ENCODE peak calls at places on chromosomes 11 and 22, in eight cellular contexts. R is ovary, U is body of pancreas, L is right lobe of liver, W is sigmoid colon, O is breast epithelium, I is gastrocnemius medialis, F is hepatocyte. G is an unnamed sample. For H3K4me1 and H3K27me3, the result is how much of the 10 kb centered on the place peaks cover.

GRCh38 chr11:133966924-133967598 is 10.3 kb upstream of the IGSF9B start:
- DNase-seq in L (no peak), W (peak), I (no peak), O (no peak), R (peak), F (no peak), U (peak), G (no peak)

GRCh38 chr11:130418756-130419155 is 9.7 kb downstream of the ADAMTS8 start:
- DNase-seq in I (no peak), L (no peak), R (no peak), U (no peak), O (no peak), F (no peak), W (no peak), G (peak)

GRCh38 chr11:16739326-16739875 is 954 bp downstream of the C11orf58 start:
- DNase-seq in F (peak), O (no peak), R (no peak), I (no peak), W (no peak), U (no peak), L (no peak), G (peak)

GRCh38 chr11:119780264-119780953 is 51.4 kb upstream of the NECTIN1 start:
- DNase-seq in L (no peak), O (no peak), I (no peak), W (no peak), U (no peak), R (no peak), F (no peak), G (no peak)

GRCh38 chr11:85767277-85767676 is 43.7 kb downstream of the SYTL2 start:
- DNase-seq in R (no peak), U (no peak), O (no peak), W (no peak), F (no peak), L (no peak), I (no peak), G (no peak)

GRCh38 chr11:101582242-101583052 is 1.4 kb downstream of the TRPC6 start:
- DNase-seq in F (peak), R (peak), U (no peak), I (no peak), O (no peak), W (no peak), L (no peak), G (peak)

GRCh38 chr22:42682113-42682851 is 33.1 kb upstream of the CYB5R3 start:
- DNase-seq in W (no peak), U (no peak), F (no peak), O (no peak), L (no peak), R (no peak), I (no peak), G (no peak)

GRCh38 chr11:15923169-15923568 is 433.2 kb downstream of the SOX6 start:
- DNase-seq in L (no peak), W (no peak), U (no peak), F (no peak), R (no peak), O (no peak), I (no peak), G (no peak)

GRCh38 chr11:92852946-92853345 is 116.5 kb upstream of the MTNR1B start:
- DNase-seq in L (no peak), U (no peak), O (no peak), W (no peak), F (no peak), R (no peak), I (no peak), G (no peak)

GRCh38 chr11:86370922-86371614 is 3.6 kb upstream of the CCDC81 start:
- DNase-seq in W (no peak), U (no peak), L (no peak), F (peak), O (no peak), I (no peak), R (no peak), G (peak)

GRCh38 chr22:31329029-31329428 is 17.1 kb downstream of the PATZ1 start:
- DNase-seq in F (no peak), W (no peak), U (no peak), R (no peak), I (no peak), O (no peak), L (no peak), G (peak)

GRCh38 chr11:122617297-122617696 is 38.2 kb upstream of the UBASH3B start:
- DNase-seq in W (no peak), R (no peak), I (no peak), O (no peak), L (no peak), F (peak), U (no peak), G (no peak)

GRCh38 chr11:100684101-100685065 is 2.7 kb upstream of the ARHGAP42 start:
- DNase-seq in I (no peak), R (no peak), W (no peak), U (no peak), O (no peak), L (no peak), F (no peak), G (peak)

GRCh38 chr11:10050561-10050960 is 243.5 kb downstream of the SBF2 start:
- DNase-seq in U (no peak), I (no peak), F (peak), O (no peak), W (no peak), R (no peak), L (no peak), G (no peak)

GRCh38 chr11:47186937-47187681 is 875 bp upstream of the PACSIN3 start:
- DNase-seq in I (peak), W (peak), F (peak), O (no peak), U (peak), L (no peak), R (peak), G (peak)

GRCh38 chr22:49740242-49740641 is 87.4 kb downstream of the BRD1 start:
- DNase-seq in F (no peak), I (no peak), W (no peak), O (peak), L (no peak), U (no peak), R (no peak), G (no peak)

GRCh38 chr22:20946080-20946986 is 20.7 kb upstream of the AIFM3 start:
- DNase-seq in W (peak), O (no peak), L (no peak), F (no peak), U (no peak), I (no peak), R (no peak), G (peak)

GRCh38 chr11:63813563-63814382 is 517 bp downstream of the SPINDOC start:
- DNase-seq in I (peak), R (peak), W (peak), F (peak), L (no peak), U (peak), O (no peak), G (peak)

GRCh38 chr11:74070713-74071506 is 62.0 kb upstream of the UCP3 start:
- DNase-seq in I (peak), R (no peak), L (no peak), U (no peak), W (no peak), F (no peak), O (no peak), G (no peak)

GRCh38 chr11:90171359-90171758 is 36.9 kb downstream of the NAALAD2 start:
- DNase-seq in O (no peak), U (no peak), L (no peak), W (no peak), F (no peak), I (no peak), R (no peak), G (no peak)

GRCh38 chr11:24779791-24780190 is 282.9 kb downstream of the LUZP2 start:
- DNase-seq in F (no peak), W (no peak), L (no peak), U (no peak), I (no peak), O (no peak), R (no peak), G (peak)

DNA sequence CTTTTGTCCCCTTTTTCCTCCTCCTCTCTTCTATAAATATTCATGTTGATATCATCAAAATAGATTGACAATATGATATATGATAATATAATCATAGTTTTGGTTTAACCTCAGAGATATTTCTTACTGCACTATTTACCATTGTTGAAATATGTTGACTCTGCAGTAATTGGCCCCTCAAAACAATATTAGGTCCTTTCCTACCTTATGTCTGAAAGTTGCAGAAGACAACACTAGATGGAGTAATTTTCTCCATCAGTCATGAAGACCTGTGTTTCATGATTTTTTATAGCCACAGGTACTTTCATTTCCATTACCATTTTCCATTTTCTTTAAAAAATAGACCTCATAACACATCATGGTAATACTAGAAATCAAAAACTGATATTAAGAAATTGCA is 284.4 kb downstream of the LUZP2 start:
- DNase-seq in F (no peak), O (no peak), I (no peak), L (no peak), U (no peak), R (no peak), W (no peak), G (no peak)
- H3K4me1 ChIP-seq in F (under half), O (under half), I (under half), L (under half), U (under half), R (under half), W (under half), G (under half)

GRCh38 chr11:49505231-49505630 is 296.8 kb upstream of the FOLH1 start:
- DNase-seq in O (no peak), R (no peak), U (no peak), I (no peak), W (no peak), F (no peak), L (no peak), G (no peak)
- H3K27me3 ChIP-seq in O (under half), R (under half), U (under half), I (under half), W (under half), F (under half), L (under half), G (under half)

DNA sequence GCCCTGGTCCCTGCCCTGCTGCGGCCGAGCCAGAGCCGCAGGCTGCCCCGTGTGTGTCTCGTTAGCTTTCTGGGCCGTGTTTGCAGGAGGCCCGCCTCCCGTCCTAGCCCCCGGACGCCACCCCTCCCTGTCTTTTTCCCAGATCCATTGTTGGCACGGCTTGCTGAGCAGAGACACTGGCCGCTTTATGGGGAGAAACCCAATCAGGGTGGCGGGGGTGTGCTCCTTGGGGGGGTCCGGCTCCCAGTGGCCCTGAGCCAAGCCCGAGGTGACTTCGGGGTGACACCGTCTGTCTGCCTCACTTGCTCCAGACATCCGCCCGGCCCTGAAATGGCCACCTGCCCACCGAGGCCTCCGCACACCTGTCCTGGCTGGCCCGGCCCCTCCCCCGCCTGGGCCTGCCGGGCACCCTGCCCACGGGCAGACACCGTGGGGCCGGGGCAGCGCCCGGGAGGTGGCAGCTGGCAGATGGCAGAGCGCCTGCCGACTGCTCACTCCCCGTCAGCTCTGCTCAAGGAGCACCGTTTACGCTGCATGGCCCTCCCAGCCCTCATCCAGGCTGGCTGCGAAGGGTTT is 43.1 kb upstream of the PPARA start:
- DNase-seq in U (peak), I (peak), F (no peak), O (peak), L (peak), W (peak), R (peak), G (no peak)
- H3K4me1 ChIP-seq in U (half or more), I (half or more), F (under half), O (half or more), L (half or more), W (half or more), R (half or more), G (half or more)

GRCh38 chr11:125128450-125128849 is 17.0 kb upstream of the TMEM218 start:
- DNase-seq in R (no peak), I (no peak), U (no peak), L (no peak), O (no peak), W (no peak), F (no peak), G (peak)
- H3K27me3 ChIP-seq in R (under half), I (under half), U (under half), L (under half), O (under half), W (under half), F (under half), G (under half)

GRCh38 chr22:30234786-30235470 is 11.6 kb downstream of the LIF start:
- DNase-seq in W (no peak), F (peak), I (no peak), U (peak), R (no peak), O (no peak), L (no peak), G (peak)

GRCh38 chr22:30235687-30236170 is 10.8 kb downstream of the LIF start:
- DNase-seq in I (no peak), U (peak), O (no peak), W (no peak), F (peak), R (no peak), L (no peak), G (peak)

GRCh38 chr22:30238661-30239420 is 7.7 kb downstream of the LIF start:
- DNase-seq in F (peak), O (no peak), I (no peak), L (no peak), W (peak), U (no peak), R (peak), G (peak)

GRCh38 chr22:30238136-30238535 is 8.4 kb downstream of the LIF start:
- DNase-seq in O (no peak), F (no peak), R (no peak), U (no peak), I (no peak), W (no peak), L (no peak), G (peak)

DNA sequence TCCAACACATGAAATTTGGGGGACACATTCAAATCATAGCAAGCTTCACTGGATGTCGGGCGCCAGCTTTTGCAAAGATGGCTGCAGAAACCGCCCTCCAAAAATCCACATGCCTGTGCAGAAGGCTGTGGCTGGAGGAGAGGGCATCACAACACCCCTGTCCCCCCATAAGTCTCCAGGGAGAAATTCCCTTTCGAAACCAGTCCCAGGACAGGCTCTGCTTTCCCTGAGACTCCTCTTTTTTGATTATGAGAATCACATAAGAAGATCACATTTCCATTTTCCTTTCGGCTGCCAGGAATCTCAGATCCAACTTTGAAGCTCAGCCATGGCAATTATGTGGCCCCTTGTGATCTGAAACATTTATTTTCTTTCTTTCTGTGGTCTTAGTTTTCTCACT is 9.7 kb downstream of the LIF start:
- DNase-seq in U (no peak), I (no peak), R (no peak), W (no peak), F (no peak), L (no peak), O (no peak), G (no peak)
- H3K4me1 ChIP-seq in U (under half), I (under half), R (under half), W (under half), F (under half), L (under half), O (under half), G (under half)

DNA sequence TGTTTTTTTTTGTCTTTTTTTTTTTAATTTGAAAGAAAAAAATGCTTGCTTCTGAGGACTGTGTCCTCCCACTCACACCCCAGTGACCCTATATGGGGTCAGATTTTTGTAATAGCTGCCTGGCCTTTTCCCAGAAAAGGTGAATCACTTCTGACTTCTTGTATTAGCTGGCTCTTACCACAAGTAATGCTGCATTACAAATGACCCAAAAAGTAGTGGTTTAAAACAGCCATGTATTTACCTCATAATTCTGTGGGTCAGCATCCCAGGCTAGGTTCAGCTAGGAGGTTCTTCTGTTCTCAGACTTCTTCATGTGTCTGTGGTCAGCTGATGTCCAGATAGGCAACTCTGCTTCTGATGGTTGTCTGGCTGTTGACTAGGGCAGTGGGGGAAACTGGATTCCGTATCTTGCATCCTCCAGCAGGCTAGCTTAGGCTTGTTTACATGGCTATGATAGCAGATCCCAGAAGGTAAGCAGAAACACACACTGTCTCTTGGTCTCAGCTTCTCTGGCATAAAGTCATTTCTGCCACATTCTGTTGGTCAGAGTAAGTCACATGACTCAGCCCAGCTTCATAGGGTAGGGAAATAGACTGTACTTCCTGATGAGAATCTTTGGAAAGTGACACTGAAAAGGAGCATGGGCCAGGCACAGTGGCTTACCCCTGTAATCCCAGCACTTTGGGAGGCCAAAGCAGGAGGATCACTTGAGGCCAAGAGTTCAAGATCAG is 19.5 kb downstream of the LHFPL7 start:
- DNase-seq in R (no peak), O (no peak), F (no peak), U (no peak), L (no peak), W (no peak), I (no peak), G (peak)
- H3K27me3 ChIP-seq in R (under half), O (under half), F (under half), U (under half), L (under half), W (under half), I (under half), G (under half)

GRCh38 chr11:58561394-58562102 is 14.1 kb downstream of the LPXN start:
- DNase-seq in L (no peak), U (peak), O (no peak), W (no peak), R (no peak), F (no peak), I (no peak), G (no peak)
- H3K4me1 ChIP-seq in L (under half), U (under half), O (under half), W (under half), R (under half), F (under half), I (under half), G (under half)

DNA sequence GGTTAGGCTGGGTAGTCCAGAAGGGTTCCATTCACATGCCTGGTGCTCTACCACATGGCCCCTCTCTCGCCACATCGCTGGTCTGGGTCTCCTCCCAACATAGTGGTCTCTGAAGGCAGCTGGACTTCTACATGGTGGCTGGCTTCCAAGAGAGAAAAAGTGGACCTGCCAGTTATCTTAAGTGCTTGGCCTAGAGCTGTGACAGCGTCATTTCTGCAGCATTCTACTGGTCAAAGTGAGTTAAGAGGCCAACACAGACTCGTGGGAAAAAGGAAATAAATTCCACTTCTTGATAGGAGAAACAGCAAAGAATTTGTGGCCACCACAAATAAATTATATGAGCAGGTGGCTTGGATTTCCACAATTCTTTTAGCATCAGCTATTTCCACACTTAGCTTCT is 21.0 kb upstream of the BARX2 start:
- DNase-seq in I (no peak), F (no peak), U (no peak), O (no peak), L (no peak), R (no peak), W (no peak), G (no peak)
- H3K27me3 ChIP-seq in I (under half), F (under half), U (under half), O (under half), L (under half), R (under half), W (under half), G (under half)

GRCh38 chr11:27427183-27427980 is 45.2 kb downstream of the LGR4 start:
- DNase-seq in O (no peak), L (no peak), R (no peak), I (no peak), W (no peak), U (peak), F (no peak), G (no peak)
- H3K4me1 ChIP-seq in O (under half), L (under half), R (under half), I (under half), W (under half), U (half or more), F (under half), G (under half)

G was measured in fibroblast of lung.